ENCODE peak calls at places on chromosomes 2 and 18, in eight cellular contexts. U is spleen, D is A549, N is IMR-90, R is ovary, F is uterus, I is prostate gland, G is endothelial cell of umbilical vein. A is an unnamed sample.

GRCh38 chr2:144084114-144084661 is 435.7 kb downstream of the ZEB2 start:
- DNase-seq in U (no peak), G (peak), I (no peak), R (no peak), D (peak), F (no peak), N (peak), A (no peak)

GRCh38 chr2:195021704-195022513 is 635.1 kb upstream of the SLC39A10 start:
- DNase-seq in U (no peak), N (no peak), D (no peak), G (no peak), F (no peak), R (no peak), I (no peak), A (no peak)

GRCh38 chr2:235931676-235932075 is 236.5 kb downstream of the GBX2 start:
- DNase-seq in N (no peak), D (no peak), F (no peak), I (no peak), U (no peak), G (no peak), R (no peak), A (no peak)

GRCh38 chr2:181058378-181059269 is 78.2 kb downstream of the UBE2E3 start:
- DNase-seq in G (peak), N (peak), U (no peak), D (no peak), I (no peak), F (no peak), R (no peak), A (peak)

GRCh38 chr2:135162377-135162776 is 110.3 kb downstream of the RAB3GAP1 start:
- DNase-seq in U (no peak), G (no peak), I (no peak), D (no peak), N (no peak), R (no peak), F (no peak), A (no peak)

GRCh38 chr2:17800693-17801458 is 15.4 kb upstream of the MSGN1 start:
- DNase-seq in D (no peak), R (no peak), U (no peak), F (no peak), I (peak), G (no peak), N (no peak), A (no peak)

GRCh38 chr2:125168442-125168841 is 1143.4 kb downstream of the CNTNAP5 start:
- DNase-seq in N (no peak), F (no peak), R (no peak), U (no peak), G (no peak), D (no peak), I (no peak), A (no peak)

GRCh38 chr2:170713280-170714155 is 1.6 kb upstream of the SP5 start:
- DNase-seq in G (no peak), U (no peak), I (no peak), R (peak), D (no peak), N (no peak), F (no peak), A (no peak)

GRCh38 chr2:133557624-133558023 is 10.6 kb downstream of the NCKAP5 start:
- DNase-seq in N (no peak), G (no peak), D (no peak), U (no peak), I (no peak), F (no peak), R (no peak), A (no peak)

GRCh38 chr18:37535968-37536367 is 29.6 kb downstream of the CELF4 start:
- DNase-seq in R (no peak), G (no peak), I (no peak), F (no peak), U (no peak), N (no peak), D (no peak), A (no peak)

GRCh38 chr18:52716926-52717325 is 376.9 kb downstream of the DCC start:
- DNase-seq in I (no peak), U (no peak), R (peak), N (peak), G (no peak), D (peak), F (no peak), A (peak)

GRCh38 chr2:134985061-134985460 is 62.2 kb downstream of the MAP3K19 start:
- DNase-seq in G (no peak), I (no peak), U (no peak), N (no peak), R (no peak), D (no peak), F (no peak), A (no peak)

GRCh38 chr2:206556357-206556949 is 85.8 kb upstream of the FAM237A start:
- DNase-seq in G (peak), D (peak), R (no peak), U (no peak), I (no peak), F (no peak), N (peak), A (no peak)

GRCh38 chr18:66749030-66749429 is 145.1 kb upstream of the CDH19 start:
- DNase-seq in D (no peak), U (no peak), I (no peak), G (peak), F (no peak), R (no peak), N (no peak), A (no peak)

GRCh38 chr2:146927080-146927714 is 917.6 kb upstream of the ACVR2A start:
- DNase-seq in R (peak), F (peak), U (no peak), I (peak), D (no peak), G (peak), N (peak), A (peak)

GRCh38 chr18:74595425-74595824 is 2.2 kb upstream of the ZNF407 start:
- DNase-seq in D (no peak), N (no peak), U (no peak), I (no peak), R (no peak), G (no peak), F (no peak), A (no peak)

GRCh38 chr2:159409116-159409800 is 122.8 kb upstream of the WDSUB1 start:
- DNase-seq in F (no peak), G (no peak), R (no peak), D (no peak), N (no peak), I (no peak), U (no peak), A (no peak)

GRCh38 chr2:66525609-66526008 is 90.7 kb downstream of the MEIS1 start:
- DNase-seq in N (no peak), D (no peak), G (no peak), U (no peak), F (no peak), I (no peak), R (no peak), A (no peak)

GRCh38 chr2:29480423-29480822 is 365.2 kb downstream of the CLIP4 start:
- DNase-seq in G (no peak), D (no peak), F (no peak), U (no peak), N (no peak), R (no peak), I (no peak), A (no peak)

GRCh38 chr2:209331291-209331844 is 92.5 kb upstream of the MAP2 start:
- DNase-seq in R (no peak), U (no peak), F (no peak), I (no peak), G (peak), D (peak), N (peak), A (no peak)

DNA sequence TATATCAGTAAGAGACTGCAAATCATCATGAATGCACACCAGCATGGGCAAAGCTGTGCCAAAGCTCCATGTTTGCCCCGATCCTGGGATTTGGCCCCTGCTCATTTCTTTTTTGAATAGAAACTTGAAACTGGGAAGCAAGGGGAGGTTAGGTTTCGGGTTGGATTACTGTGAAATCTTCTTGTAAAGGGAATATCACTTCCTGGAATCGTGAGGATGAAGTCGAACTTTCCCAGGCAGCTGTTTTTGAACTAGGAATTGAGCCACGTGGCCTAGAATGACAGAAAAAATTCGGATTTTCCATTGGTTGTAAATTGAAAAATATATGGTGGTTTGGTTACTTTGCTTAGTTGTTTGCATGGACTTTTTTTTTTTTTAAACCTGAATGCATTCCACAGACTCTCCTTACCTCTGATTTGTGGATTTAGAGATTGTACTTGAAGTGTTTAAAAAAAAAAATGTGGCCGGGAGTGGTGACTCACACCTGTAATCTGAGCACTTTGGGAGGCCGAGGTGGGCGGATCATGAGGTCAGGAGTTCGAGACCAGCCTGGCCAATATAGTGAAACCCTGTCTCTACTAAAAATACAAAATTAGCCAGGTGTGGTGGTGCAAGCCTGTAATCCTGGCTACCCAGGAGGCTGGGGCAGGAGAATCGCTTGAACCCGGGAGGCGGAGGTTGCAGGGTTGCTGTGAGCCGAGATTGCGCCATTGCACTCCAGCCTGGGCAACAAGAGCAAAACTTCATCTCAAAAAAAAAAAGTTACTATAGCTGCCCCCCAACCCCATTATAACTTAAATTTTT is 32.1 kb downstream of the GRHL1 start:
- DNase-seq in I (no peak), G (no peak), F (no peak), N (peak), D (no peak), U (no peak), R (no peak), A (no peak)
- TF ChIP-seq POLR2A in I (no peak), G (no peak), F (no peak), N (no peak), D (no peak), U (no peak), R (no peak), A (no peak)

GRCh38 chr18:46179306-46179705 is 75.1 kb downstream of the HAUS1 start:
- DNase-seq in R (no peak), N (no peak), U (no peak), I (no peak), D (no peak), G (no peak), F (no peak), A (no peak)

GRCh38 chr18:46169464-46169941 is 65.3 kb downstream of the HAUS1 start:
- DNase-seq in U (no peak), D (no peak), R (no peak), I (no peak), G (peak), N (peak), F (no peak), A (peak)

GRCh38 chr18:46171331-46171730 is 67.1 kb downstream of the HAUS1 start:
- DNase-seq in F (no peak), U (no peak), G (no peak), I (no peak), R (no peak), N (no peak), D (no peak), A (no peak)

GRCh38 chr18:46173393-46174316 is 69.5 kb downstream of the HAUS1 start:
- DNase-seq in I (peak), F (peak), R (peak), U (peak), D (peak), N (peak), G (peak), A (peak)

GRCh38 chr18:46174317-46175039 is 70.3 kb downstream of the HAUS1 start:
- DNase-seq in U (no peak), I (peak), G (peak), N (peak), F (no peak), R (no peak), D (no peak), A (peak)
- TF ChIP-seq POLR2A in U (no peak), I (no peak), G (no peak), N (no peak), F (no peak), R (no peak), D (no peak), A (no peak)

DNA sequence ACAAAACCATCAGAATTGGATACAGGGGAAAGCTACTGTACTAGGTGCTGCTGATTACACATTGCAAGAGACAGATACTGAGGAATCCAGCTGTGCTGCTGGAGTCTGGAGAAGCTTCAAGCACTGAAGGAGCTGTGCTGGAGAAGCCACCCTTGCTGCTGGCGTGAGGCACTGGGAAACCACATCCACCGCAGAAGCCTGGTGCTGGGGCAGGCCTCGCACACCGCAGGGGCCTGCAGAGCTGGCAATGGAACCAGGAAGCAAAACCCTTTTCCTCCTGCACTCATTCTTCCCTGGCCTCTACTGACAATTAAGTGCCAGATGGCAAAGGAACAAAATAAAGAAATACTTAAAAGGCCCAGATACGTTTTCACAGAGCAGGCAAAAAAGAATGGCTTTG is 94.4 kb upstream of the MSH6 start:
- DNase-seq in I (no peak), G (no peak), F (no peak), R (no peak), D (no peak), U (no peak), N (no peak), A (no peak)
- TF ChIP-seq POLR2A in I (no peak), G (no peak), F (no peak), R (no peak), D (no peak), U (no peak), N (no peak), A (no peak)

GRCh38 chr2:73739101-73739500 is 2.0 kb upstream of the TPRKB start:
- DNase-seq in G (no peak), D (no peak), U (no peak), N (no peak), I (peak), F (no peak), R (no peak), A (no peak)

GRCh38 chr2:73740767-73741166 is 3.6 kb upstream of the TPRKB start:
- DNase-seq in G (no peak), N (no peak), R (no peak), F (no peak), U (peak), I (no peak), D (no peak), A (no peak)

GRCh38 chr2:73736378-73736777 is 767 bp downstream of the TPRKB start:
- DNase-seq in I (no peak), R (no peak), U (no peak), F (no peak), N (no peak), D (no peak), G (peak), A (no peak)

GRCh38 chr2:73736855-73737779 is at the start of gene TPRKB:
- DNase-seq in D (peak), U (peak), R (peak), I (peak), N (peak), F (peak), G (peak), A (peak)
- TF ChIP-seq POLR2A in D (peak), U (peak), R (peak), I (peak), N (peak), F (no peak), G (peak), A (peak)

GRCh38 chr18:47151457-47151856 is 1.2 kb upstream of the HDHD2 start:
- DNase-seq in N (no peak), D (no peak), F (no peak), U (no peak), R (no peak), I (no peak), G (no peak), A (no peak)

GRCh38 chr18:47150824-47151366 is 595 bp upstream of the HDHD2 start:
- DNase-seq in U (peak), N (no peak), D (no peak), R (peak), I (no peak), G (no peak), F (no peak), A (peak)

GRCh38 chr18:47149457-47150028 is 757 bp downstream of the HDHD2 start:
- DNase-seq in U (no peak), R (peak), I (no peak), F (no peak), G (no peak), N (peak), D (no peak), A (peak)

GRCh38 chr18:47150029-47150823 is at the start of gene HDHD2:
- DNase-seq in R (peak), F (peak), I (peak), U (peak), D (peak), N (peak), G (peak), A (peak)
- TF ChIP-seq POLR2A in R (peak), F (peak), I (peak), U (peak), D (peak), N (peak), G (peak), A (peak)

DNA sequence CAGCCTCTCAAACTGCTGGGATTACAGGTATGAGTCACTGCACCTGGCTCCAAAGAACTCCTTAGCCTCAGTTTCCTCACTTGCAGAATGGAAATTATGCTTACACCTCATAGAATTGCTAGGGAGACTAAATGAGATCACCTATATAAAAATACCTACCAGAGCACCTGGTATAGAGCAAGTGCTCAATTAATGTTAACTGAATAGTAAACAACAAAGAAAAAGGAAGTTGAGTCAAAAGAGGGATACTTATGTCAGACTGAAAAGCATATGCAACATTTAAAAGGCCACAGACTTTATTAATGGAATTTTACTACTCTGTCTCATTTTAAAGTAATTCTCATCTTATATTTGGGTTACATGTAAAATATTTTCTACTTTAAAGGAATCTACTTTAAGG is 138.3 kb upstream of the SMAD7 start:
- DNase-seq in D (no peak), R (no peak), G (no peak), U (no peak), F (no peak), N (no peak), I (no peak), A (no peak)
- TF ChIP-seq POLR2A in D (no peak), R (no peak), G (no peak), U (no peak), F (no peak), N (no peak), I (no peak), A (no peak)

A was measured in adrenal gland.